ENCODE peak calls at places on chromosomes 1 and 21, in five cellular contexts. U is body of pancreas; T is ovary; K is cardiac muscle cell; L is CD4-positive, alpha-beta T cell. R is an unnamed sample.

GRCh38 chr1:93029317-93029716 is 49.8 kb upstream of the MTF2 start:
- DNase-seq in U (no peak), T (no peak), K (no peak), L (no peak), R (no peak)

GRCh38 chr1:23810818-23811420 is 10.4 kb upstream of the GALE start:
- DNase-seq in U (peak; percentile 48), T (no peak), K (peak; percentile 41), L (peak; percentile 29), R (no peak)

GRCh38 chr1:46553506-46553905 is 2.1 kb upstream of the KNCN start:
- DNase-seq in U (no peak), T (no peak), K (no peak), L (no peak), R (no peak)

GRCh38 chr1:162678439-162678838 is 46.2 kb downstream of the DDR2 start:
- DNase-seq in U (no peak), T (peak; percentile 46), K (no peak), L (no peak), R (no peak)

GRCh38 chr1:220880726-220881506 is 1.7 kb downstream of the HLX start:
- DNase-seq in U (peak; percentile 45), T (no peak), K (no peak), L (no peak), R (no peak)

GRCh38 chr1:198465201-198466144 is 75.0 kb downstream of the ATP6V1G3 start:
- DNase-seq in U (no peak), T (no peak), K (peak; percentile 48), L (no peak), R (no peak)

GRCh38 chr1:64754166-64754565 is 9.3 kb downstream of the RAVER2 start:
- DNase-seq in U (no peak), T (no peak), K (no peak), L (no peak), R (no peak)

GRCh38 chr1:150061632-150062101 is 5.9 kb upstream of the VPS45 start:
- DNase-seq in U (no peak), T (no peak), K (no peak), L (no peak), R (no peak)

GRCh38 chr1:9275567-9276034 is 17.1 kb upstream of the SPSB1 start:
- DNase-seq in U (no peak), T (no peak), K (no peak), L (peak; percentile 44), R (no peak)

GRCh38 chr1:11598461-11598860 is 55.8 kb downstream of the FBXO2 start:
- DNase-seq in U (no peak), T (no peak), K (no peak), L (no peak), R (no peak)

GRCh38 chr1:168520052-168520751 is 23.6 kb downstream of the XCL2 start:
- DNase-seq in U (no peak), T (no peak), K (peak; percentile 35), L (no peak), R (no peak)

GRCh38 chr1:221791846-221792245 is 50.0 kb upstream of the DUSP10 start:
- DNase-seq in U (no peak), T (no peak), K (no peak), L (no peak), R (no peak)

GRCh38 chr1:36137776-36138175 is 11.5 kb downstream of the TRAPPC3 start:
- DNase-seq in U (no peak), T (no peak), K (no peak), L (no peak), R (no peak)

GRCh38 chr21:15774590-15774989 is 44.8 kb downstream of the USP25 start:
- DNase-seq in U (no peak), T (no peak), K (no peak), L (no peak), R (no peak)

GRCh38 chr1:192327997-192328396 is 11.2 kb downstream of the RGS21 start:
- DNase-seq in U (no peak), T (no peak), K (no peak), L (no peak), R (no peak)
- TF ChIP-seq CTCF in U (no peak), T (no peak), K (no peak), L (no peak), R (no peak)

GRCh38 chr21:40324389-40324788 is 457.2 kb downstream of the PCP4 start:
- DNase-seq in U (no peak), T (no peak), K (no peak), L (no peak), R (no peak)
- TF ChIP-seq CTCF in U (no peak), T (no peak), K (no peak), L (no peak), R (no peak)

DNA sequence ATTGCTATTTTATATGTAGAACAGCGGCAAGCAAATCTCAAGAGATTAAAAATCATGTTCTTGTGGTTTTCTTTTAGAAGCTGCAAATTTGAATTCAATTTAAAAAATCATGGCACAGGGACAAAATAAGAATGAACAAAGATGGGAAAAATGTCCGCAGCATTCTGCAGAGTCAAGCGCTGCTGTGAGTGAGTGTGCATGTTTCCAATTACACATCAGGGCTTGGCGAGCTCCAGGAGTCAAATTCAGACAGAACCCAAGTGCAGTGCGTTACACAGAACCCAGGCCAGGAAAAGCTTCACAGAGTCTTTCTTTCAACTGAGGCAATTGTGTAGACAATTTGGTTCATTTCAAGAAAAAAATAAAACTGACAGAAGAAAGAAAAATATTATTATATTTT is 33.3 kb upstream of the ERG start:
- DNase-seq in U (no peak), T (no peak), K (no peak), L (no peak), R (no peak)
- TF ChIP-seq CTCF in U (no peak), T (no peak), K (no peak), L (no peak), R (no peak)

GRCh38 chr21:42662430-42663199 is 9.2 kb downstream of the PDE9A start:
- DNase-seq in U (no peak), T (no peak), K (no peak), L (no peak), R (no peak)
- TF ChIP-seq CTCF in U (no peak), T (no peak), K (no peak), L (no peak), R (no peak)

GRCh38 chr1:43572084-43572483 is 41.4 kb downstream of the PTPRF start:
- DNase-seq in U (no peak), T (no peak), K (no peak), L (no peak), R (no peak)
- TF ChIP-seq CTCF in U (no peak), T (no peak), K (no peak), L (no peak), R (no peak)

DNA sequence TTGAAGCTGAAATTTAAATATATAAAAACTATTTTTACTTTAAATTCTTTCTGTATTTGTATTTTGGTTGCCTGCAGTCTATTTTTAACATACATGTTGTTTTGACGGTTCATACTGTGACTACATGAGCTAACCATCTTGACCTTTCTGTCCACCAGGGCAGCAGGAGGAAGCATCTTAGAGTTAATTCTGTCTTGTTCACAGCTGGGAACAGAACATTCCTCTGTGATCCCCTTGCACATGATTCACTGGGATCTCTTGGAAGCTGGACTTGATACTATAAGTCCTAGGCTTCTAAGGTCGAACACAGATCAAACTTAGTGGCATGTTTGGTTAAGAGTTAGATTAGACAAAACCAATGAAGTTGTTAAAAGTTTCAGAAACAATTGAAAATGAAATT is 99.7 kb downstream of the NFIA start:
- DNase-seq in U (no peak), T (no peak), K (peak; percentile 36), L (no peak), R (no peak)
- TF ChIP-seq CTCF in U (no peak), T (no peak), K (no peak), L (no peak), R (no peak)

DNA sequence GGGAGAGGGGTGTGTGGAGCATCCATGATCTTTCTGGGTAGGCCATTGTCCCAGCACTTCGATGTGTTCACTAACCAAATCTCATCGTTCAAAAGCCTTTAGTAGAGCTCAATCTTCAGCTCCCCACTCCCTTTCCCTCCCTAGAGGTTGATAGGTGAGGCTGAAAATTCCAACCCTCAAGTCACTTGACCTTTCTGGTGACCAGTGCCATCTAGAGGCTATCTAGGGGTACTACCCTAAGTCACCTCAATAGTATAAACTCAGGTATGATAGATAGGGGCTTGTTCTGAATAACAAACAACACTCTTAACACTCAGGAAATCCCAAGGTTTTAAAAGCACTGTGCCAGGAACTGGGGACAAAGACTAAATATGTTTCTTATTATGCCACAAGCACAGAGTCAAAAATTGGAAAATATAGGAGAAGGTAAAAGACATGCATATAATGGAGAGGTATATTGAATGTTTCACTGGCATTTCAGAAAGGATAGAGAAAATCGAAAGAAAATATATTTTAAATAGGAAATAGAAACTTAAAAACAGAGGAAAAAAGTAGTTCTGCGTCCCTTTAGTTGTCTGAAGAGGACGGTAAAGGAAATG is 42.9 kb upstream of the CD53 start:
- DNase-seq in U (no peak), T (no peak), K (peak; percentile 48), L (no peak), R (peak; percentile 28)
- TF ChIP-seq CTCF in U (peak; percentile 44), T (no peak), K (peak; percentile 77), L (peak; percentile 95), R (peak; percentile 98)

GRCh38 chr1:170332801-170333200 is 187.0 kb downstream of the NTMT2 start:
- DNase-seq in U (no peak), T (no peak), K (no peak), L (no peak), R (no peak)
- TF ChIP-seq CTCF in U (no peak), T (no peak), K (no peak), L (no peak), R (no peak)

GRCh38 chr1:31669786-31670582 is 25.3 kb upstream of the PEF1 start:
- DNase-seq in U (peak; percentile 93), T (peak; percentile 79), K (peak; percentile 47), L (peak; percentile 5), R (peak; percentile 25)
- TF ChIP-seq CTCF in U (no peak), T (no peak), K (peak; percentile 31), L (no peak), R (no peak)

GRCh38 chr1:225341642-225342041 is 86.2 kb downstream of the LBR start:
- DNase-seq in U (no peak), T (no peak), K (no peak), L (no peak), R (no peak)

GRCh38 chr1:225347123-225347683 is 80.6 kb downstream of the LBR start:
- DNase-seq in U (no peak), T (no peak), K (no peak), L (no peak), R (no peak)

GRCh38 chr1:225348400-225348799 is 79.4 kb downstream of the LBR start:
- DNase-seq in U (no peak), T (no peak), K (no peak), L (no peak), R (no peak)

GRCh38 chr1:225342695-225343094 is 85.1 kb downstream of the LBR start:
- DNase-seq in U (no peak), T (no peak), K (no peak), L (no peak), R (no peak)

DNA sequence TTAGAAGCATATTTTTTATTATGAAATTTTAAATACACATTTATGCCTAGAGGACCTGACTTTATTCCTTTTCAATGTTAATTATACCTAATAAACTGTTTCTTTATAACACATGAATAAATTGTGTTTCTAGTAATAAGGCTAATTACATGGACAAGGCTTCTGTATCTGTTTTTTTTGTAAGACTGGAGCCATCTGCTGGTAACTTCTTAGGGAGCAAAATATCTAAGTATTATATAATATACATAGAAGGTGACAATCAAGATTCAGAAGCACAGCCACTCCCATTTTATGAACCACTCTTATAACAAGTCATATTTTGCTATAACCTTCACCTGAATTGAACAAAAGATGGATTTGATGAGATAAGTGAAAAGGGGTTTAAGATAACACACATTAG is 84.2 kb downstream of the LBR start:
- DNase-seq in U (no peak), T (no peak), K (no peak), L (no peak), R (no peak)
- TF ChIP-seq CTCF in U (no peak), T (no peak), K (peak; percentile 38), L (peak; percentile 21), R (peak; percentile 46)